ENCODE peak calls at places on chromosomes 6 and 20, in nine cellular contexts. I, J, S, V, R, M, P, Y and G are unnamed samples.

GRCh38 chr6:41201784-41202181 is 834 bp upstream of the TREML2 start:
- DNase-seq in I (no peak), J (no peak), S (no peak), V (no peak), R (no peak), M (no peak), P (no peak), Y (no peak), G (no peak)

GRCh38 chr20:38779247-38780097 is 26.0 kb upstream of the PPP1R16B start:
- DNase-seq in I (no peak), J (no peak), S (no peak), V (no peak), R (peak; percentile 97), M (no peak), P (no peak), Y (no peak), G (no peak)

GRCh38 chr6:111781055-111781708 is 92.1 kb downstream of the FYN start:
- DNase-seq in I (no peak), J (no peak), S (peak; percentile 74), V (no peak), R (no peak), M (no peak), P (peak; percentile 34), Y (peak; percentile 83), G (no peak)

GRCh38 chr6:130161627-130162404 is 60.9 kb downstream of the SAMD3 start:
- DNase-seq in I (no peak), J (no peak), S (peak; percentile 29), V (no peak), R (no peak), M (no peak), P (no peak), Y (peak; percentile 50), G (no peak)

GRCh38 chr6:158014505-158015187 is 33.0 kb downstream of the SYNJ2 start:
- DNase-seq in I (no peak), J (no peak), S (peak; percentile 36), V (peak; percentile 36), R (no peak), M (no peak), P (no peak), Y (no peak), G (no peak)

GRCh38 chr6:16671302-16672289 is 89.7 kb downstream of the ATXN1 start:
- DNase-seq in I (no peak), J (no peak), S (no peak), V (no peak), R (no peak), M (no peak), P (no peak), Y (no peak), G (no peak)

GRCh38 chr20:16528078-16528477 is 45.2 kb downstream of the KIF16B start:
- DNase-seq in I (peak; percentile 88), J (no peak), S (peak; percentile 77), V (peak; percentile 53), R (no peak), M (no peak), P (peak; percentile 35), Y (peak; percentile 87), G (no peak)

GRCh38 chr20:38863024-38863851 is 57.7 kb downstream of the PPP1R16B start:
- DNase-seq in I (no peak), J (peak; percentile 31), S (no peak), V (no peak), R (no peak), M (no peak), P (no peak), Y (no peak), G (no peak)

GRCh38 chr6:107361568-107362270 is 97.6 kb downstream of the PDSS2 start:
- DNase-seq in I (no peak), J (no peak), S (peak; percentile 62), V (peak; percentile 89), R (no peak), M (no peak), P (no peak), Y (peak; percentile 51), G (no peak)

GRCh38 chr6:64145658-64146057 is 510.1 kb downstream of the PHF3 start:
- DNase-seq in I (no peak), J (no peak), S (no peak), V (no peak), R (no peak), M (no peak), P (no peak), Y (no peak), G (no peak)

GRCh38 chr20:53487453-53487852 is 106.2 kb downstream of the ZNF217 start:
- DNase-seq in I (no peak), J (no peak), S (no peak), V (no peak), R (no peak), M (no peak), P (no peak), Y (no peak), G (no peak)

GRCh38 chr20:34312024-34312460 is 8.9 kb upstream of the AHCY start:
- DNase-seq in I (no peak), J (no peak), S (no peak), V (no peak), R (no peak), M (no peak), P (no peak), Y (no peak), G (no peak)

GRCh38 chr6:53943410-53943809 is 148.6 kb downstream of the LRRC1 start:
- DNase-seq in I (no peak), J (no peak), S (no peak), V (no peak), R (no peak), M (no peak), P (no peak), Y (peak; percentile 52), G (no peak)

GRCh38 chr20:43843096-43843964 is 71.3 kb upstream of the TOX2 start:
- DNase-seq in I (no peak), J (no peak), S (peak; percentile 88), V (peak; percentile 94), R (no peak), M (no peak), P (no peak), Y (peak; percentile 94), G (no peak)

GRCh38 chr20:38392356-38392755 is 42.8 kb downstream of the SNHG17 start:
- DNase-seq in I (no peak), J (no peak), S (no peak), V (no peak), R (no peak), M (no peak), P (no peak), Y (no peak), G (no peak)

GRCh38 chr20:63216849-63217471 is 1.0 kb upstream of the YTHDF1 start:
- DNase-seq in I (no peak), J (no peak), S (no peak), V (no peak), R (no peak), M (no peak), P (no peak), Y (no peak), G (no peak)

GRCh38 chr6:111096246-111096645 is 8.9 kb downstream of the SLC16A10 start:
- DNase-seq in I (no peak), J (peak; percentile 36), S (no peak), V (no peak), R (no peak), M (no peak), P (peak; percentile 96), Y (no peak), G (no peak)

GRCh38 chr6:120992257-120992656 is 342.0 kb downstream of the TBC1D32 start:
- DNase-seq in I (no peak), J (no peak), S (no peak), V (no peak), R (no peak), M (no peak), P (no peak), Y (no peak), G (no peak)

GRCh38 chr6:31905041-31905440 is 3.2 kb upstream of the ZBTB12 start:
- DNase-seq in I (no peak), J (no peak), S (no peak), V (no peak), R (no peak), M (no peak), P (no peak), Y (no peak), G (no peak)

GRCh38 chr6:78810146-78810545 is 57.2 kb upstream of the IRAK1BP1 start:
- DNase-seq in I (peak; percentile 1), J (no peak), S (peak; percentile 65), V (peak; percentile 49), R (peak; percentile 33), M (no peak), P (no peak), Y (peak; percentile 18), G (no peak)

GRCh38 chr6:41712651-41713103 is 22.7 kb downstream of the TFEB start:
- DNase-seq in I (no peak), J (no peak), S (peak; percentile 37), V (no peak), R (no peak), M (peak; percentile 82), P (peak; percentile 72), Y (peak; percentile 41), G (peak; percentile 77)

GRCh38 chr6:166707045-166707444 is 80.0 kb upstream of the RPS6KA2 start:
- DNase-seq in I (peak; percentile 18), J (no peak), S (peak; percentile 32), V (peak; percentile 28), R (no peak), M (no peak), P (no peak), Y (no peak), G (no peak)

GRCh38 chr6:47153066-47153755 is 111.1 kb upstream of the ADGRF1 start:
- DNase-seq in I (no peak), J (no peak), S (peak; percentile 45), V (peak; percentile 81), R (peak; percentile 15), M (no peak), P (no peak), Y (peak; percentile 73), G (no peak)

GRCh38 chr6:150143521-150144293 is 863 bp downstream of the PPP1R14C start:
- DNase-seq in I (no peak), J (no peak), S (no peak), V (no peak), R (no peak), M (no peak), P (no peak), Y (no peak), G (peak; percentile 6)

GRCh38 chr6:142026471-142026870 is 106.3 kb upstream of the GJE1 start:
- DNase-seq in I (no peak), J (no peak), S (no peak), V (no peak), R (no peak), M (no peak), P (no peak), Y (no peak), G (no peak)

GRCh38 chr20:57223648-57224489 is 42.6 kb downstream of the BMP7 start:
- DNase-seq in I (no peak), J (no peak), S (no peak), V (peak; percentile 57), R (no peak), M (peak; percentile 68), P (no peak), Y (no peak), G (no peak)

GRCh38 chr20:34222208-34222607 is 19.0 kb upstream of the ASIP start:
- DNase-seq in I (no peak), J (no peak), S (peak; percentile 94), V (peak; percentile 96), R (no peak), M (no peak), P (no peak), Y (peak; percentile 94), G (no peak)

GRCh38 chr6:158205220-158205944 is 37.2 kb downstream of the GTF2H5 start:
- DNase-seq in I (no peak), J (no peak), S (no peak), V (no peak), R (no peak), M (no peak), P (no peak), Y (no peak), G (no peak)

GRCh38 chr20:32490942-32491763 is 94.0 kb downstream of the NOL4L start:
- DNase-seq in I (no peak), J (no peak), S (no peak), V (no peak), R (no peak), M (no peak), P (no peak), Y (no peak), G (no peak)

GRCh38 chr20:10877345-10877744 is 203.5 kb upstream of the JAG1 start:
- DNase-seq in I (no peak), J (no peak), S (peak; percentile 56), V (no peak), R (no peak), M (peak; percentile 83), P (no peak), Y (peak; percentile 73), G (peak; percentile 77)

GRCh38 chr6:147624946-147625515 is 116.5 kb downstream of the SAMD5 start:
- DNase-seq in I (no peak), J (no peak), S (no peak), V (no peak), R (no peak), M (no peak), P (no peak), Y (peak; percentile 87), G (no peak)